ENCODE peak calls at places on chromosome 6, in eight cellular contexts. C is spleen, U is body of pancreas, O is testis, Z is heart left ventricle, R is IMR-90, K is GM12878, V is suprapubic skin. S is an unnamed sample.

GRCh38 chr6:105968230-105968954 is 117.7 kb upstream of the PRDM1 start:
- DNase-seq in C (no peak), U (no peak), O (no peak), Z (no peak), R (peak), K (no peak), V (no peak), S (no peak)

GRCh38 chr6:56144538-56145324 is 102.6 kb downstream of the COL21A1 start:
- DNase-seq in C (no peak), U (no peak), O (no peak), Z (no peak), R (peak), K (no peak), V (no peak), S (no peak)

GRCh38 chr6:162217811-162218450 is 509.6 kb downstream of the PRKN start:
- DNase-seq in C (no peak), U (no peak), O (no peak), Z (no peak), R (no peak), K (no peak), V (no peak), S (no peak)

GRCh38 chr6:82227770-82228169 is 19.8 kb downstream of the IBTK start:
- DNase-seq in C (no peak), U (no peak), O (no peak), Z (no peak), R (no peak), K (peak), V (no peak), S (no peak)

GRCh38 chr6:54010340-54011276 is 100.6 kb upstream of the MLIP start:
- DNase-seq in C (no peak), U (peak), O (peak), Z (no peak), R (no peak), K (no peak), V (no peak), S (no peak)

GRCh38 chr6:112939543-112939942 is 592.4 kb downstream of the RFPL4B start:
- DNase-seq in C (no peak), U (peak), O (no peak), Z (no peak), R (no peak), K (no peak), V (no peak), S (no peak)

GRCh38 chr6:1103945-1104623 is 207.8 kb upstream of the FOXQ1 start:
- DNase-seq in C (no peak), U (peak), O (no peak), Z (no peak), R (no peak), K (no peak), V (no peak), S (no peak)

GRCh38 chr6:114816678-114817077 is 473.9 kb upstream of the HS3ST5 start:
- DNase-seq in C (no peak), U (no peak), O (no peak), Z (no peak), R (no peak), K (no peak), V (no peak), S (no peak)

GRCh38 chr6:138691595-138692057 is 81.9 kb upstream of the CCDC28A start:
- DNase-seq in C (no peak), U (no peak), O (no peak), Z (no peak), R (peak), K (no peak), V (no peak), S (no peak)

GRCh38 chr6:130600880-130601341 is 226.3 kb upstream of the SMLR1 start:
- DNase-seq in C (no peak), U (no peak), O (no peak), Z (no peak), R (peak), K (no peak), V (no peak), S (no peak)

GRCh38 chr6:90156861-90157260 is 139.8 kb downstream of the BACH2 start:
- DNase-seq in C (no peak), U (no peak), O (no peak), Z (no peak), R (no peak), K (no peak), V (no peak), S (no peak)

GRCh38 chr6:33851959-33852358 is 48.2 kb upstream of the MLN start:
- DNase-seq in C (no peak), U (no peak), O (peak), Z (no peak), R (no peak), K (no peak), V (no peak), S (peak)

GRCh38 chr6:135651964-135652755 is 154.6 kb upstream of the AHI1 start:
- DNase-seq in C (no peak), U (no peak), O (no peak), Z (no peak), R (peak), K (peak), V (no peak), S (no peak)

GRCh38 chr6:16081337-16081736 is 47.5 kb upstream of the MYLIP start:
- DNase-seq in C (no peak), U (no peak), O (no peak), Z (no peak), R (no peak), K (no peak), V (no peak), S (no peak)

GRCh38 chr6:146265051-146265450 is 236.2 kb downstream of the GRM1 start:
- DNase-seq in C (no peak), U (no peak), O (no peak), Z (no peak), R (no peak), K (no peak), V (no peak), S (no peak)

DNA sequence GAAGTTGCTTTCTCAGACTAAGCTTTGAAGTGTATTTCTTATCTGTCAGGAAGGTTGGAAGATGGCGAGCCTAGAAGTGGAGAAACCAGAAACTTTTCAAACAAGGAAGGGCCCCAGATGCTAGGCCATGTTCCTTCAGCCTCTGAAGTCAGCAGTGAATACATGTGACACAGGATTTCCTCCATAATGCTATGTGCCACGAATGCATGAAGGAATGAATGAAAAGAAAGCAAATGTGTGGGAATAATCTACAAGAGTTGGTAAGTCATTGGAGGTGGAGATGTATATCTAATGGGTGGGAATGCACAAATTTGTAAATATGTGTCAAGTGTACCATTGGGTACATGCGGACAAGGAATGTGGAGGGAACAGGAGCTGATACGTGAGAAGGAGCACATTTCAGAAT is 123.2 kb upstream of the PRSS16 start:
- DNase-seq in C (no peak), U (no peak), O (no peak), Z (no peak), R (no peak), K (no peak), V (no peak), S (no peak)
- TF ChIP-seq POLR2A in C (no peak), U (no peak), O (no peak), Z (no peak), R (no peak), K (no peak), V (no peak), S (no peak)

GRCh38 chr6:140653985-140654384 is 1279.5 kb upstream of the CITED2 start:
- DNase-seq in C (no peak), U (no peak), O (no peak), Z (no peak), R (no peak), K (no peak), V (no peak), S (no peak)
- TF ChIP-seq POLR2A in C (no peak), U (no peak), O (no peak), Z (no peak), R (no peak), K (no peak), V (no peak), S (no peak)

GRCh38 chr6:132818404-132819359 is 4.3 kb downstream of the RPS12 start:
- DNase-seq in C (no peak), U (no peak), O (no peak), Z (no peak), R (peak), K (no peak), V (no peak), S (no peak)

GRCh38 chr6:132814716-132815570 is 574 bp downstream of the RPS12 start:
- DNase-seq in C (no peak), U (no peak), O (no peak), Z (no peak), R (no peak), K (no peak), V (no peak), S (no peak)

GRCh38 chr6:132816665-132817064 is 2.3 kb downstream of the RPS12 start:
- DNase-seq in C (no peak), U (no peak), O (no peak), Z (no peak), R (no peak), K (no peak), V (no peak), S (peak)

GRCh38 chr6:132819405-132820145 is 5.2 kb downstream of the RPS12 start:
- DNase-seq in C (no peak), U (no peak), O (no peak), Z (no peak), R (peak), K (no peak), V (no peak), S (peak)

DNA sequence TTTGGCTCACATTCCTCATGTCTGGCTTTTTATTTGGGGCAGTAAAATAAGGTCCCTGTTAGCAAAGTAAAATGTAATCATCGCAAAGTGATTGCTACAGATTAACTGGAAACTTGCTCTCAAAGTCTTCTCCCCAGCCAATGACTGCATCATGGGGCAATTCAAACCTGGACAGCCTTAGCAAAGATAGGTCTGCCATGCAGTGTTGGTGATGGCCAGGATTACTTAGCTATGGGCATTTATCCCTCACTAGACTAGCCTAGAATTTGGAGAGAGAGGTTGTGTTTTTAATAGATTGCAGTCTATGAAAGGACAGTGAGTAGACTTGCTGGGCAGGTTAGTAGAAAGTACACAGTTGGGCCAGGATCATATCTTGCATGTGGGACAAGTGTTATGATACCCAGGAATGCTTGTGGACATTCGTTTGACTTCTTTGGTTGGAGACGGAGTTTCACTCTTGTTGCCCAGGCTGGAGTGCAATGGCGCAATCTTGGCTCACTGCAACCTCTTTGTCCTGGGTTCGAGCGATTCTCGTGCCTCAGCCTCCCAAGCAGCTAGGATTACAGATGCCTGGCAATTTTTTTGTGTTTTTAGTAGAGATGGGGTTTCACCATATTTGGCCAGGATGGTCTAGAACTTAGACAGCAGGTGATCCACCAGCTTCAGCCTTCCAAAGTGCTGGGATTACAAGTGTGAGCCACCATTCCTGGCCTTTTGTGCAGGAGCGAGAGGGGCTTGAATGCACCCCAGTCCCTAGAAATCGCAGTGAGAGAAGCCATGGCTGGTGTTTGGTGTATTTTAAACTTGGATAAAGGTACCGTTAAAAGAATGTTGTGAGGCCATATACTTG is 3.4 kb downstream of the RPS12 start:
- DNase-seq in C (no peak), U (no peak), O (no peak), Z (no peak), R (no peak), K (no peak), V (no peak), S (no peak)
- TF ChIP-seq POLR2A in C (no peak), U (no peak), O (no peak), Z (no peak), R (no peak), K (peak), V (no peak), S (peak)

GRCh38 chr6:83443516-83443915 is 12.7 kb upstream of the ME1 start:
- DNase-seq in C (no peak), U (no peak), O (no peak), Z (no peak), R (no peak), K (no peak), V (no peak), S (no peak)
- TF ChIP-seq POLR2A in C (no peak), U (no peak), O (no peak), Z (no peak), R (no peak), K (no peak), V (no peak), S (no peak)

GRCh38 chr6:19839788-19840187 is 2.6 kb downstream of the ID4 start:
- DNase-seq in C (no peak), U (no peak), O (no peak), Z (no peak), R (no peak), K (no peak), V (no peak), S (no peak)

GRCh38 chr6:19839237-19839546 is 2.0 kb downstream of the ID4 start:
- DNase-seq in C (no peak), U (no peak), O (no peak), Z (no peak), R (peak), K (no peak), V (no peak), S (no peak)

GRCh38 chr6:19836799-19837510 is at the start of gene ID4:
- DNase-seq in C (no peak), U (peak), O (peak), Z (peak), R (peak), K (no peak), V (peak), S (no peak)

GRCh38 chr6:19837511-19838441 is 606 bp downstream of the ID4 start:
- DNase-seq in C (no peak), U (peak), O (peak), Z (peak), R (peak), K (no peak), V (peak), S (no peak)

DNA sequence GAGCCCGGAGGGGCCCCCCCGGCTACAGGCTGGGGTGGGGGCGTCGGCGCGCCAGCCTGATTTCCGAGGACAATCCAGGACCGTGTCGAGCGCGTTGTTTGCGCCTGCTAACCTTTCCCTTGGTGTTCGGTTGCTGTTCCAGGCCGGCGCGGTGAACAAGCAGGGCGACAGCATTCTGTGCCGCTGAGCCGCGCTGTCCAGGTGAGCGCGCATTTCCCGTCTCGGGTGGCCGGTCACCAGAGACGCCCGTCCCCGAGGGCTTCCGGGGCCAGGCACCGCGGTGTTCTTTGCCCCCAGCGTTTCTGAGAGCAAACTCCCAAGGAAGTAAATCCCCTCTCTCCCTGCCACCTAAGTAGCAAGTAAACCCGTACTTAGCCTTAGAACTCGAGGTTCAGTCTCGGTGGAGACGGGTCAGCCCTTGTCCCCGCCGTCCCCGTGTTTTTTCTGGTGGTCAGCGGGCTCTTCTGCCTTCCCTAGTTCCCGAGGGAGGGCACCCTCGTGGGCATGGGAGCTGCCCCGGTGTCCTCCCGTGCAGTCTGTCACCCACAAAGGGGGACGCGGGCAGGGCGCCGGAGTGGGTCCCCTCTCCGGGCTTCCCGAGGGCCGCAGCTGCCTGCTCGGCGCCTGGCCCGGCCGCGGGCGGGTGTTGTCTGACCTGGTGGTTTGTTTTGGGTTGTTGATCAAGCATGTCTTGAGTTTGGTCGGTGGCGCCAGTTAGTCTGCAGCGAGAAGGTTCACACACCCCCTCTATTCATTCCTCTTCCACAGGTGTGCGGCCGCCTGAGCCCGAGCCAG is 1.5 kb downstream of the ID4 start:
- DNase-seq in C (no peak), U (peak), O (peak), Z (peak), R (peak), K (no peak), V (peak), S (no peak)
- TF ChIP-seq POLR2A in C (no peak), U (peak), O (no peak), Z (no peak), R (peak), K (no peak), V (no peak), S (no peak)

GRCh38 chr6:139801571-139802321 is 427.3 kb upstream of the CITED2 start:
- DNase-seq in C (no peak), U (no peak), O (no peak), Z (no peak), R (peak), K (no peak), V (no peak), S (peak)
- TF ChIP-seq POLR2A in C (no peak), U (no peak), O (no peak), Z (no peak), R (no peak), K (no peak), V (no peak), S (no peak)

GRCh38 chr6:167819640-167820039 is 7.1 kb upstream of the AFDN start:
- DNase-seq in C (peak), U (no peak), O (no peak), Z (no peak), R (no peak), K (no peak), V (no peak), S (no peak)

GRCh38 chr6:167815296-167815980 is 11.3 kb upstream of the AFDN start:
- DNase-seq in C (peak), U (no peak), O (no peak), Z (no peak), R (no peak), K (no peak), V (no peak), S (no peak)

GRCh38 chr6:167811689-167812487 is 14.8 kb upstream of the AFDN start:
- DNase-seq in C (no peak), U (no peak), O (no peak), Z (no peak), R (no peak), K (no peak), V (no peak), S (no peak)

GRCh38 chr6:167817016-167817415 is 9.7 kb upstream of the AFDN start:
- DNase-seq in C (no peak), U (no peak), O (no peak), Z (no peak), R (no peak), K (no peak), V (no peak), S (no peak)

GRCh38 chr6:167817729-167818128 is 9.0 kb upstream of the AFDN start:
- DNase-seq in C (no peak), U (no peak), O (no peak), Z (no peak), R (no peak), K (no peak), V (no peak), S (no peak)
- TF ChIP-seq POLR2A in C (no peak), U (no peak), O (no peak), Z (no peak), R (no peak), K (no peak), V (no peak), S (no peak)